ENCODE peak calls at places on chromosomes 2 and 18, in six cellular contexts. One of them, this sample, is unnamed.
A peak's percentile ranks its signal among the peaks of the same experiment; 100 is the strongest.

GRCh38 chr18:49848115-49848514 is 34.8 kb upstream of the ACAA2 start:
- DNase-seq in tibial nerve: no peak
- DNase-seq in IMR-90: no peak
- DNase-seq in HCT116: no peak
- DNase-seq in stomach: no peak
- DNase-seq in heart left ventricle: no peak
- DNase-seq in this sample: no peak

GRCh38 chr2:222545821-222546540 is 109.9 kb downstream of the FARSB start:
- DNase-seq in IMR-90: no peak
- DNase-seq in heart left ventricle: no peak
- DNase-seq in tibial nerve: no peak
- DNase-seq in HCT116: no peak
- DNase-seq in stomach: no peak
- DNase-seq in this sample: no peak

GRCh38 chr18:6855767-6856166 is 126.3 kb downstream of the ARHGAP28 start:
- DNase-seq in stomach: no peak
- DNase-seq in HCT116: no peak
- DNase-seq in heart left ventricle: no peak
- DNase-seq in tibial nerve: no peak
- DNase-seq in IMR-90: no peak
- DNase-seq in this sample: no peak

GRCh38 chr18:72458256-72458655 is 85.9 kb downstream of the CBLN2 start:
- DNase-seq in IMR-90: no peak
- DNase-seq in HCT116: no peak
- DNase-seq in tibial nerve: no peak
- DNase-seq in stomach: no peak
- DNase-seq in heart left ventricle: no peak
- DNase-seq in this sample: no peak

GRCh38 chr18:7637269-7637668 is 70.2 kb downstream of the PTPRM start:
- DNase-seq in HCT116: no peak
- DNase-seq in tibial nerve: no peak
- DNase-seq in IMR-90: peak; percentile 18
- DNase-seq in heart left ventricle: no peak
- DNase-seq in stomach: no peak
- DNase-seq in this sample: no peak

GRCh38 chr2:63287961-63288360 is 237.3 kb downstream of the OTX1 start:
- DNase-seq in tibial nerve: no peak
- DNase-seq in stomach: no peak
- DNase-seq in HCT116: no peak
- DNase-seq in IMR-90: no peak
- DNase-seq in heart left ventricle: no peak
- DNase-seq in this sample: no peak

GRCh38 chr2:117856415-117857210 is 42.1 kb downstream of the DDX18 start:
- DNase-seq in stomach: no peak
- DNase-seq in heart left ventricle: no peak
- DNase-seq in HCT116: peak; percentile 15
- DNase-seq in tibial nerve: no peak
- DNase-seq in IMR-90: peak; percentile 96
- DNase-seq in this sample: no peak

GRCh38 chr2:187547353-187547979 is 6.8 kb downstream of the TFPI start:
- DNase-seq in IMR-90: peak; percentile 97
- DNase-seq in tibial nerve: peak; percentile 52
- DNase-seq in stomach: no peak
- DNase-seq in heart left ventricle: peak; percentile 62
- DNase-seq in HCT116: peak; percentile 92
- DNase-seq in this sample: peak; percentile 67

GRCh38 chr2:48043301-48043700 is 137.0 kb upstream of the FBXO11 start:
- DNase-seq in IMR-90: no peak
- DNase-seq in stomach: no peak
- DNase-seq in heart left ventricle: no peak
- DNase-seq in HCT116: no peak
- DNase-seq in tibial nerve: no peak
- DNase-seq in this sample: no peak

GRCh38 chr18:28468903-28469302 is 292.0 kb upstream of the CDH2 start:
- DNase-seq in stomach: no peak
- DNase-seq in tibial nerve: no peak
- DNase-seq in heart left ventricle: no peak
- DNase-seq in HCT116: no peak
- DNase-seq in IMR-90: no peak
- DNase-seq in this sample: no peak

GRCh38 chr18:14941256-14941655 is 193.3 kb downstream of the ANKRD30B start:
- DNase-seq in stomach: no peak
- DNase-seq in heart left ventricle: no peak
- DNase-seq in HCT116: no peak
- DNase-seq in IMR-90: no peak
- DNase-seq in tibial nerve: no peak
- DNase-seq in this sample: no peak

GRCh38 chr2:226793615-226794014 is 6.0 kb downstream of the IRS1 start:
- DNase-seq in stomach: no peak
- DNase-seq in HCT116: no peak
- DNase-seq in IMR-90: peak; percentile 18
- DNase-seq in heart left ventricle: no peak
- DNase-seq in tibial nerve: no peak
- DNase-seq in this sample: no peak

GRCh38 chr2:11417946-11418585 is 47.9 kb downstream of the E2F6 start:
- DNase-seq in stomach: no peak
- DNase-seq in tibial nerve: no peak
- DNase-seq in heart left ventricle: no peak
- DNase-seq in IMR-90: no peak
- DNase-seq in HCT116: no peak
- DNase-seq in this sample: no peak

GRCh38 chr2:223944166-223944703 is 900 bp downstream of the WDFY1 start:
- DNase-seq in IMR-90: no peak
- DNase-seq in stomach: peak; percentile 41
- DNase-seq in HCT116: no peak
- DNase-seq in heart left ventricle: peak; percentile 27
- DNase-seq in tibial nerve: no peak
- DNase-seq in this sample: peak; percentile 52

GRCh38 chr2:217913415-217913814 is 89.4 kb downstream of the TNS1 start:
- DNase-seq in heart left ventricle: peak; percentile 36
- DNase-seq in HCT116: no peak
- DNase-seq in stomach: no peak
- DNase-seq in tibial nerve: no peak
- DNase-seq in IMR-90: no peak
- DNase-seq in this sample: no peak

GRCh38 chr2:220227272-220227920 is 600.0 kb downstream of the SLC4A3 start:
- DNase-seq in IMR-90: peak; percentile 81
- DNase-seq in HCT116: no peak
- DNase-seq in tibial nerve: no peak
- DNase-seq in stomach: no peak
- DNase-seq in heart left ventricle: no peak
- DNase-seq in this sample: no peak

GRCh38 chr2:196315388-196316049 is 144.1 kb upstream of the STK17B start:
- DNase-seq in heart left ventricle: no peak
- DNase-seq in HCT116: no peak
- DNase-seq in stomach: no peak
- DNase-seq in IMR-90: peak; percentile 49
- DNase-seq in tibial nerve: no peak
- DNase-seq in this sample: no peak

GRCh38 chr2:48534781-48535180 is 4.8 kb downstream of the STON1 start:
- DNase-seq in IMR-90: no peak
- DNase-seq in tibial nerve: no peak
- DNase-seq in heart left ventricle: no peak
- DNase-seq in stomach: no peak
- DNase-seq in HCT116: no peak
- DNase-seq in this sample: no peak

GRCh38 chr18:31648966-31649429 is 35.4 kb downstream of the B4GALT6 start:
- DNase-seq in HCT116: peak; percentile 78
- DNase-seq in stomach: no peak
- DNase-seq in tibial nerve: no peak
- DNase-seq in IMR-90: peak; percentile 15
- DNase-seq in heart left ventricle: no peak
- DNase-seq in this sample: peak; percentile 75

GRCh38 chr18:79503891-79504475 is 108.3 kb downstream of the NFATC1 start:
- DNase-seq in IMR-90: no peak
- DNase-seq in tibial nerve: no peak
- DNase-seq in stomach: no peak
- DNase-seq in HCT116: no peak
- DNase-seq in heart left ventricle: no peak
- DNase-seq in this sample: no peak

GRCh38 chr2:5467506-5467905 is 224.7 kb upstream of the SOX11 start:
- DNase-seq in IMR-90: no peak
- DNase-seq in HCT116: no peak
- DNase-seq in heart left ventricle: no peak
- DNase-seq in stomach: no peak
- DNase-seq in tibial nerve: no peak
- DNase-seq in this sample: no peak

GRCh38 chr2:33366473-33366872 is 110.0 kb upstream of the RASGRP3 start:
- DNase-seq in HCT116: no peak
- DNase-seq in stomach: peak; percentile 38
- DNase-seq in IMR-90: no peak
- DNase-seq in heart left ventricle: peak; percentile 49
- DNase-seq in tibial nerve: no peak
- DNase-seq in this sample: no peak

GRCh38 chr2:2840101-2840531 is 509.0 kb upstream of the MYT1L start:
- DNase-seq in IMR-90: no peak
- DNase-seq in HCT116: no peak
- DNase-seq in stomach: peak; percentile 8
- DNase-seq in heart left ventricle: no peak
- DNase-seq in tibial nerve: no peak
- DNase-seq in this sample: no peak

GRCh38 chr2:18552351-18553077 is 7.9 kb downstream of the RDH14 start:
- DNase-seq in stomach: no peak
- DNase-seq in tibial nerve: no peak
- DNase-seq in heart left ventricle: no peak
- DNase-seq in HCT116: no peak
- DNase-seq in IMR-90: no peak
- DNase-seq in this sample: no peak

GRCh38 chr2:179511105-179511504 is 246.5 kb upstream of the SESTD1 start:
- DNase-seq in tibial nerve: no peak
- DNase-seq in stomach: no peak
- DNase-seq in IMR-90: no peak
- DNase-seq in HCT116: no peak
- DNase-seq in heart left ventricle: no peak
- DNase-seq in this sample: no peak

GRCh38 chr2:176407711-176408110 is 138.5 kb downstream of the MTX2 start:
- DNase-seq in HCT116: no peak
- DNase-seq in tibial nerve: no peak
- DNase-seq in stomach: no peak
- DNase-seq in heart left ventricle: no peak
- DNase-seq in IMR-90: no peak
- DNase-seq in this sample: no peak

GRCh38 chr2:159174759-159175158 is 111.7 kb downstream of the WDSUB1 start:
- DNase-seq in heart left ventricle: no peak
- DNase-seq in stomach: no peak
- DNase-seq in IMR-90: no peak
- DNase-seq in tibial nerve: no peak
- DNase-seq in HCT116: no peak
- DNase-seq in this sample: no peak

GRCh38 chr2:159176555-159176954 is 109.9 kb downstream of the WDSUB1 start:
- DNase-seq in IMR-90: peak; percentile 5
- DNase-seq in tibial nerve: no peak
- DNase-seq in stomach: no peak
- DNase-seq in heart left ventricle: no peak
- DNase-seq in HCT116: no peak
- DNase-seq in this sample: no peak

GRCh38 chr2:159177957-159178356 is 108.5 kb downstream of the WDSUB1 start:
- DNase-seq in HCT116: no peak
- DNase-seq in heart left ventricle: no peak
- DNase-seq in tibial nerve: no peak
- DNase-seq in stomach: no peak
- DNase-seq in IMR-90: no peak
- DNase-seq in this sample: no peak

GRCh38 chr2:159177357-159177756 is 109.1 kb downstream of the WDSUB1 start:
- DNase-seq in tibial nerve: no peak
- DNase-seq in HCT116: no peak
- DNase-seq in stomach: no peak
- DNase-seq in IMR-90: no peak
- DNase-seq in heart left ventricle: no peak
- DNase-seq in this sample: no peak

GRCh38 chr2:159175182-159175581 is 111.3 kb downstream of the WDSUB1 start:
- DNase-seq in tibial nerve: no peak
- DNase-seq in heart left ventricle: no peak
- DNase-seq in stomach: no peak
- DNase-seq in HCT116: no peak
- DNase-seq in IMR-90: no peak
- DNase-seq in this sample: no peak
- H3K36me3 ChIP-seq in tibial nerve: peaks cover 6% of the 10 kb centered on the region
- H3K36me3 ChIP-seq in heart left ventricle: peaks cover 14% of the 10 kb centered on the region
- H3K36me3 ChIP-seq in stomach: peaks cover 83% of the 10 kb centered on the region
- H3K36me3 ChIP-seq in HCT116: peaks cover 4% of the 10 kb centered on the region
- H3K36me3 ChIP-seq in IMR-90: peaks cover 50% of the 10 kb centered on the region
- H3K36me3 ChIP-seq in this sample: peaks cover 40% of the 10 kb centered on the region

GRCh38 chr2:234544659-234545611 is 48.1 kb upstream of the ARL4C start:
- DNase-seq in heart left ventricle: peak; percentile 54
- DNase-seq in HCT116: peak; percentile 38
- DNase-seq in tibial nerve: peak; percentile 49
- DNase-seq in IMR-90: peak; percentile 59
- DNase-seq in stomach: peak; percentile 75
- DNase-seq in this sample: peak; percentile 60
- TF ChIP-seq POLR2A in heart left ventricle: no peak
- TF ChIP-seq POLR2A in HCT116: no peak
- TF ChIP-seq POLR2A in tibial nerve: no peak
- TF ChIP-seq POLR2A in IMR-90: no peak
- TF ChIP-seq POLR2A in stomach: no peak
- TF ChIP-seq POLR2A in this sample: no peak

GRCh38 chr18:260547-260946 is 7.3 kb downstream of the THOC1 start:
- DNase-seq in HCT116: no peak
- DNase-seq in heart left ventricle: no peak
- DNase-seq in tibial nerve: no peak
- DNase-seq in stomach: no peak
- DNase-seq in IMR-90: no peak
- DNase-seq in this sample: no peak
- H3K36me3 ChIP-seq in HCT116: peaks cover 10% of the 10 kb centered on the region
- H3K36me3 ChIP-seq in heart left ventricle: no peaks in the 10 kb centered on the region
- H3K36me3 ChIP-seq in tibial nerve: peaks cover 30% of the 10 kb centered on the region
- H3K36me3 ChIP-seq in stomach: peaks cover 98% of the 10 kb centered on the region
- H3K36me3 ChIP-seq in IMR-90: peaks cover 18% of the 10 kb centered on the region
- H3K36me3 ChIP-seq in this sample: no peaks in the 10 kb centered on the region

DNA sequence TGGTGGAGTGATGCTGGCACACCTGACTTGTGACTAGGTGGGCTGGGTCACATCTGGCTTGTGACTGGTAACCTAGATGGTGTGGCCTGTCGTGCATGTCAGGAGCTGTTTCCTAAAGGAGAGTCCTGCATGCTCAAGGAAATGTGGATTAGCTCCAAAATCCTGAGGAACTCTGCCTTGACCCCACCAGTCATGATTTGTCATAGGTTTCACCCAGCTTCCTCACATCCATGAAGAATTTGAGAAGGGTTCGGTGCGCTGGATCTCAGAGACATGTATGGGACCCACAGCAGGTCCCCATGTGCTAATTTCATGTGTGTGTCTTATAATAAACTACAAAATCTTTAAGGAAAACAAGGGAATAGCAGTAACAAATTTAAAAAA is 107.2 kb downstream of the COL6A3 start:
- DNase-seq in heart left ventricle: no peak
- DNase-seq in HCT116: no peak
- DNase-seq in stomach: no peak
- DNase-seq in IMR-90: peak; percentile 71
- DNase-seq in tibial nerve: no peak
- DNase-seq in this sample: no peak
- TF ChIP-seq POLR2A in heart left ventricle: no peak
- TF ChIP-seq POLR2A in HCT116: no peak
- TF ChIP-seq POLR2A in stomach: no peak
- TF ChIP-seq POLR2A in IMR-90: no peak
- TF ChIP-seq POLR2A in tibial nerve: no peak
- TF ChIP-seq POLR2A in this sample: no peak

GRCh38 chr2:150484006-150484405 is 3.5 kb downstream of the RND3 start:
- DNase-seq in IMR-90: no peak
- DNase-seq in HCT116: no peak
- DNase-seq in heart left ventricle: no peak
- DNase-seq in tibial nerve: no peak
- DNase-seq in stomach: no peak
- DNase-seq in this sample: no peak
- H3K36me3 ChIP-seq in IMR-90: peaks cover 49% of the 10 kb centered on the region
- H3K36me3 ChIP-seq in HCT116: peaks cover 3% of the 10 kb centered on the region
- H3K36me3 ChIP-seq in heart left ventricle: no peaks in the 10 kb centered on the region
- H3K36me3 ChIP-seq in tibial nerve: no peaks in the 10 kb centered on the region
- H3K36me3 ChIP-seq in stomach: no peaks in the 10 kb centered on the region
- H3K36me3 ChIP-seq in this sample: no peaks in the 10 kb centered on the region